ENCODE peak calls at places on chromosomes 4 and X, in seven cellular contexts. One of them, this sample, is unnamed.
A peak's percentile ranks its signal among the peaks of the same experiment; 100 is the strongest.

GRCh38 chr4:99690990-99691389 is 33.4 kb upstream of the C4orf54 start:
- DNase-seq in transverse colon: no peak
- DNase-seq in T1000: no peak
- DNase-seq in tibial nerve: no peak
- DNase-seq in right cardiac atrium: no peak
- DNase-seq in stimulated activated CD4-positive, alpha-beta T cell treated with anti-CD3 and anti-CD28 coated beads, Interleukin-1b, Interleukin-23, amount 100 ng/mL, for 48 hours: no peak
- DNase-seq in endodermal cell: no peak
- DNase-seq in this sample: no peak

GRCh38 chr4:140764785-140765392 is 8.7 kb upstream of the TBC1D9 start:
- DNase-seq in T1000: no peak
- DNase-seq in right cardiac atrium: no peak
- DNase-seq in stimulated activated CD4-positive, alpha-beta T cell treated with anti-CD3 and anti-CD28 coated beads, Interleukin-1b, Interleukin-23, amount 100 ng/mL, for 48 hours: no peak
- DNase-seq in tibial nerve: no peak
- DNase-seq in endodermal cell: peak; percentile 53
- DNase-seq in transverse colon: no peak
- DNase-seq in this sample: peak; percentile 36

GRCh38 chr4:71287305-71287704 is 51.5 kb upstream of the SLC4A4 start:
- DNase-seq in T1000: no peak
- DNase-seq in endodermal cell: no peak
- DNase-seq in transverse colon: no peak
- DNase-seq in tibial nerve: no peak
- DNase-seq in stimulated activated CD4-positive, alpha-beta T cell treated with anti-CD3 and anti-CD28 coated beads, Interleukin-1b, Interleukin-23, amount 100 ng/mL, for 48 hours: no peak
- DNase-seq in right cardiac atrium: no peak
- DNase-seq in this sample: no peak

GRCh38 chr4:85842540-85842939 is 367.6 kb downstream of the ARHGAP24 start:
- DNase-seq in endodermal cell: no peak
- DNase-seq in T1000: no peak
- DNase-seq in right cardiac atrium: no peak
- DNase-seq in tibial nerve: no peak
- DNase-seq in transverse colon: peak; percentile 14
- DNase-seq in stimulated activated CD4-positive, alpha-beta T cell treated with anti-CD3 and anti-CD28 coated beads, Interleukin-1b, Interleukin-23, amount 100 ng/mL, for 48 hours: no peak
- DNase-seq in this sample: no peak

GRCh38 chr4:89434364-89434988 is 126.9 kb upstream of the GPRIN3 start:
- DNase-seq in transverse colon: no peak
- DNase-seq in endodermal cell: no peak
- DNase-seq in right cardiac atrium: no peak
- DNase-seq in T1000: no peak
- DNase-seq in stimulated activated CD4-positive, alpha-beta T cell treated with anti-CD3 and anti-CD28 coated beads, Interleukin-1b, Interleukin-23, amount 100 ng/mL, for 48 hours: no peak
- DNase-seq in tibial nerve: no peak
- DNase-seq in this sample: no peak

GRCh38 chr4:123922847-123923246 is 526.3 kb downstream of the SPRY1 start:
- DNase-seq in right cardiac atrium: no peak
- DNase-seq in T1000: no peak
- DNase-seq in endodermal cell: no peak
- DNase-seq in tibial nerve: no peak
- DNase-seq in transverse colon: no peak
- DNase-seq in stimulated activated CD4-positive, alpha-beta T cell treated with anti-CD3 and anti-CD28 coated beads, Interleukin-1b, Interleukin-23, amount 100 ng/mL, for 48 hours: no peak
- DNase-seq in this sample: no peak

GRCh38 chrX:119429471-119429870 is 30.3 kb downstream of the SLC25A43 start:
- DNase-seq in right cardiac atrium: no peak
- DNase-seq in tibial nerve: no peak
- DNase-seq in stimulated activated CD4-positive, alpha-beta T cell treated with anti-CD3 and anti-CD28 coated beads, Interleukin-1b, Interleukin-23, amount 100 ng/mL, for 48 hours: no peak
- DNase-seq in transverse colon: no peak
- DNase-seq in T1000: no peak
- DNase-seq in endodermal cell: no peak
- DNase-seq in this sample: no peak

GRCh38 chr4:168998596-168998995 is 11.5 kb downstream of the CBR4 start:
- DNase-seq in transverse colon: no peak
- DNase-seq in stimulated activated CD4-positive, alpha-beta T cell treated with anti-CD3 and anti-CD28 coated beads, Interleukin-1b, Interleukin-23, amount 100 ng/mL, for 48 hours: no peak
- DNase-seq in tibial nerve: no peak
- DNase-seq in right cardiac atrium: no peak
- DNase-seq in T1000: no peak
- DNase-seq in endodermal cell: no peak
- DNase-seq in this sample: no peak

GRCh38 chr4:102826105-102826889 is 1.1 kb downstream of the UBE2D3 start:
- DNase-seq in right cardiac atrium: no peak
- DNase-seq in T1000: no peak
- DNase-seq in stimulated activated CD4-positive, alpha-beta T cell treated with anti-CD3 and anti-CD28 coated beads, Interleukin-1b, Interleukin-23, amount 100 ng/mL, for 48 hours: no peak
- DNase-seq in transverse colon: no peak
- DNase-seq in endodermal cell: no peak
- DNase-seq in tibial nerve: no peak
- DNase-seq in this sample: no peak

GRCh38 chr4:168028970-168029610 is 63.2 kb upstream of the ANXA10 start:
- DNase-seq in stimulated activated CD4-positive, alpha-beta T cell treated with anti-CD3 and anti-CD28 coated beads, Interleukin-1b, Interleukin-23, amount 100 ng/mL, for 48 hours: no peak
- DNase-seq in endodermal cell: no peak
- DNase-seq in transverse colon: no peak
- DNase-seq in T1000: no peak
- DNase-seq in right cardiac atrium: no peak
- DNase-seq in tibial nerve: no peak
- DNase-seq in this sample: no peak